ENCODE peak calls at places on chromosome 1, in eight cellular contexts. P is hepatocyte; S is lung; J is heart left ventricle; Z is PC-3; O is naive thymus-derived CD4-positive, alpha-beta T cell; F is tibial artery; K is adipocyte. L is an unnamed sample. For H3K36me3, the result is how much of the 10 kb centered on the place peaks cover.

GRCh38 chr1:76867342-76868130 is at the start of gene ST6GALNAC5:
- DNase-seq in P (peak), S (no peak), J (no peak), Z (peak), O (no peak), F (no peak), K (peak), L (peak)

GRCh38 chr1:103373991-103374390 is 151.5 kb upstream of the RNPC3 start:
- DNase-seq in P (no peak), S (no peak), J (no peak), Z (no peak), O (no peak), F (no peak), K (no peak), L (no peak)

GRCh38 chr1:70509996-70510876 is 99.2 kb downstream of the CTH start:
- DNase-seq in P (peak), S (no peak), J (no peak), Z (peak), O (peak), F (no peak), K (peak), L (no peak)

GRCh38 chr1:54784066-54784465 is 17.1 kb downstream of the TTC22 start:
- DNase-seq in P (no peak), S (no peak), J (no peak), Z (no peak), O (no peak), F (no peak), K (no peak), L (no peak)

GRCh38 chr1:81851217-81851616 is 50.5 kb downstream of the ADGRL2 start:
- DNase-seq in P (no peak), S (no peak), J (no peak), Z (no peak), O (no peak), F (no peak), K (no peak), L (no peak)

GRCh38 chr1:15249032-15249601 is 2.1 kb downstream of the FHAD1 start:
- DNase-seq in P (no peak), S (no peak), J (no peak), Z (no peak), O (peak), F (no peak), K (no peak), L (no peak)

GRCh38 chr1:79059361-79059760 is 52.8 kb upstream of the ADGRL4 start:
- DNase-seq in P (no peak), S (no peak), J (no peak), Z (no peak), O (no peak), F (no peak), K (no peak), L (no peak)

GRCh38 chr1:235597867-235598553 is 51.6 kb downstream of the GNG4 start:
- DNase-seq in P (peak), S (no peak), J (no peak), Z (peak), O (no peak), F (no peak), K (peak), L (peak)

GRCh38 chr1:82515650-82516049 is 714.9 kb downstream of the ADGRL2 start:
- DNase-seq in P (peak), S (no peak), J (no peak), Z (no peak), O (no peak), F (no peak), K (peak), L (no peak)

GRCh38 chr1:41498809-41499208 is 14.3 kb upstream of the EDN2 start:
- DNase-seq in P (no peak), S (peak), J (peak), Z (peak), O (no peak), F (peak), K (peak), L (peak)

GRCh38 chr1:97640677-97641076 is 280.2 kb downstream of the DPYD start:
- DNase-seq in P (no peak), S (no peak), J (no peak), Z (peak), O (no peak), F (no peak), K (no peak), L (no peak)

GRCh38 chr1:220726634-220727033 is 21.5 kb upstream of the MTARC2 start:
- DNase-seq in P (no peak), S (no peak), J (no peak), Z (no peak), O (no peak), F (no peak), K (no peak), L (no peak)

GRCh38 chr1:211332036-211332616 is 5.5 kb downstream of the TRAF5 start:
- DNase-seq in P (no peak), S (no peak), J (no peak), Z (no peak), O (no peak), F (no peak), K (no peak), L (no peak)

GRCh38 chr1:99751877-99752504 is 14.4 kb downstream of the FRRS1 start:
- DNase-seq in P (no peak), S (no peak), J (no peak), Z (no peak), O (no peak), F (no peak), K (no peak), L (no peak)

GRCh38 chr1:151056149-151056548 is 3.3 kb downstream of the CDC42SE1 start:
- DNase-seq in P (no peak), S (no peak), J (no peak), Z (no peak), O (peak), F (no peak), K (no peak), L (no peak)
- H3K36me3 ChIP-seq in P (under half), S (under half), J (under half), Z (under half), O (under half), F (under half), K (half or more), L (half or more)

DNA sequence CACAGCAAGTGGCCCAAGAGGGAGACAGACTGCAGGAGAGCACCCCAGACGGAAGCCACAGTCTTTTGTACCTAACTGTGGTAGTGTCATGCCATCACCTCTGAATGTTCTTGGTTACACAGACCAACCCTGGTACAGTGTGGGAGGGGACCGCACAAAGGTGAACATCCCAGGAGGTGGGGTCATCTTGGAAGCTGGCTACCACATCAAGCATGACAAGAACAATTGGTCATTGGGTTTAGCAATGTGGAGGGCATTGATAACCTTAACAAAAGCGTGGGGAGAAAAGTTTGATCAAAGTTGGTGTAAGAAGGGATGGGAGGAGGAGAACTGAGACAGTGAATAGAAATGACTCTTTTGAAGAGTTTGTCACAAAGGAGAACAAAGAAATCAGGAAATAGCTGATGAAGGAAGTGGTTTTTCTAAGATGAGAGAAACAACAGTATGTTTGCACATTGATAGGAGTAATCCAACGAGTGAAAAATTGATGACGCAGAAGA is 87.1 kb upstream of the CACNA1E start:
- DNase-seq in P (no peak), S (no peak), J (no peak), Z (no peak), O (peak), F (no peak), K (no peak), L (no peak)
- H3K36me3 ChIP-seq in P (under half), S (under half), J (under half), Z (under half), O (under half), F (under half), K (under half), L (under half)

GRCh38 chr1:50488403-50488802 is 65.2 kb upstream of the DMRTA2 start:
- DNase-seq in P (no peak), S (no peak), J (no peak), Z (no peak), O (no peak), F (no peak), K (no peak), L (no peak)
- H3K36me3 ChIP-seq in P (under half), S (under half), J (under half), Z (under half), O (under half), F (under half), K (under half), L (under half)

GRCh38 chr1:8858112-8858668 is 20.3 kb downstream of the ENO1 start:
- DNase-seq in P (peak), S (no peak), J (peak), Z (peak), O (no peak), F (no peak), K (peak), L (peak)

GRCh38 chr1:8860738-8861516 is 17.6 kb downstream of the ENO1 start:
- DNase-seq in P (no peak), S (no peak), J (no peak), Z (no peak), O (no peak), F (no peak), K (no peak), L (no peak)

GRCh38 chr1:8856689-8857412 is 21.6 kb downstream of the ENO1 start:
- DNase-seq in P (no peak), S (no peak), J (no peak), Z (no peak), O (no peak), F (no peak), K (no peak), L (no peak)

GRCh38 chr1:8862528-8862927 is 16.0 kb downstream of the ENO1 start:
- DNase-seq in P (no peak), S (no peak), J (no peak), Z (peak), O (peak), F (no peak), K (no peak), L (no peak)

GRCh38 chr1:8858888-8859706 is 19.4 kb downstream of the ENO1 start:
- DNase-seq in P (peak), S (no peak), J (no peak), Z (peak), O (peak), F (no peak), K (peak), L (no peak)
- H3K36me3 ChIP-seq in P (under half), S (half or more), J (under half), Z (under half), O (under half), F (half or more), K (half or more), L (half or more)

GRCh38 chr1:19387045-19387467 is 74.9 kb downstream of the SLC66A1 start:
- DNase-seq in P (no peak), S (no peak), J (no peak), Z (no peak), O (no peak), F (no peak), K (no peak), L (no peak)

GRCh38 chr1:19385869-19386591 is 73.9 kb downstream of the SLC66A1 start:
- DNase-seq in P (peak), S (peak), J (peak), Z (no peak), O (no peak), F (peak), K (peak), L (no peak)

GRCh38 chr1:19385236-19385635 is 73.1 kb downstream of the SLC66A1 start:
- DNase-seq in P (no peak), S (no peak), J (no peak), Z (no peak), O (no peak), F (no peak), K (no peak), L (no peak)

GRCh38 chr1:19384113-19384512 is 72.0 kb downstream of the SLC66A1 start:
- DNase-seq in P (peak), S (no peak), J (peak), Z (peak), O (no peak), F (no peak), K (peak), L (peak)

DNA sequence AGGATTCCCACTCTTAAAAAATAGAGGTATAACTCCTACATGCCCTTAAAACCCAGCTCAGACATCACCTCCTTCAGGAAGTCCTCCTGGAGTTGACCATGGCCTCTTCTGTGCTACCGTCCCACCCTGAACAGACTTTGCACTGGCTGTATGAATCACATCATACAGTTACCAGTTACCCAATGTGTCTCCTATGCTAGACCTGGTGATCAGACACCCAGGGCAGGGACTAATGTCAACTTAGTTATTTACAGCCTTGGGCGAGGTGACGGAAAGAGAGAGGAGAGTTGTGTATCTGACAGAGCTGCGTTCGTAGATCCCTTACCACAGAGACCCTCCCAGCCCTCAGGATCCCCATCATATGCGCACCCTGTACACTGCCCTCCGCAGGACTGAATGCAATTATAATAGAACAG is 72.7 kb downstream of the SLC66A1 start:
- DNase-seq in P (peak), S (no peak), J (no peak), Z (no peak), O (no peak), F (no peak), K (no peak), L (no peak)
- H3K36me3 ChIP-seq in P (under half), S (under half), J (under half), Z (under half), O (under half), F (under half), K (under half), L (under half)

GRCh38 chr1:89100366-89100765 is 25.5 kb downstream of the GBP2 start:
- DNase-seq in P (no peak), S (no peak), J (no peak), Z (no peak), O (no peak), F (no peak), K (no peak), L (no peak)

GRCh38 chr1:89089962-89090361 is 25.0 kb upstream of the GBP1 start:
- DNase-seq in P (no peak), S (no peak), J (no peak), Z (no peak), O (no peak), F (no peak), K (no peak), L (no peak)

DNA sequence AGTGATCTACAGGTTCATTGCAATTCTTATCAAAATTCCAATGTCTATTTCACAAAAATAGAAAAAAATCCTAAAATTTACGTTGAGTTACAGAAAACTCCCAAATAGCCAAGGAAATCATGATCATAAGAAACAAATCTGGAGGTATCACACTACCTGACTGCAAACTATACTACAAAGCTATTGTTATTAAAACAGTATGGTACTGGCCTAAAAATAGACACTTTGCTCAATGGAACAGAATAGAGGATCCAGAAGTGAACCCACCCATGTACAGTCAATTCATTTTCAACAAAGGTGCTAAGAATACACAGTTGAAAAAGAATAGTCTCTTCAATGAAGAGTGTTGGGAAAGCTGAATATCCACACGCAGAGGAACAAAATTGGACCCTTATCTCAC is 30.2 kb downstream of the GBP2 start:
- DNase-seq in P (no peak), S (no peak), J (no peak), Z (no peak), O (no peak), F (no peak), K (no peak), L (no peak)
- H3K36me3 ChIP-seq in P (under half), S (under half), J (under half), Z (under half), O (under half), F (under half), K (under half), L (under half)